ENCODE peak calls at places on chromosome 4, in seven cellular contexts. C, A, Y, M, P, X and E are unnamed samples.

GRCh38 chr4:175661437-175661836 is 150.6 kb downstream of the GPM6A start:
- DNase-seq in C (no peak), P (no peak), Y (no peak), M (no peak), X (no peak), A (no peak), E (no peak)

GRCh38 chr4:162461952-162462351 is 298.2 kb upstream of the FSTL5 start:
- DNase-seq in X (no peak), C (peak; percentile 7), M (no peak), Y (peak; percentile 11), P (no peak), A (no peak), E (no peak)

GRCh38 chr4:1172971-1173757 is 781 bp upstream of the SPON2 start:
- DNase-seq in P (no peak), M (no peak), Y (peak; percentile 98), A (peak; percentile 78), C (no peak), X (no peak), E (peak; percentile 59)

GRCh38 chr4:156790866-156791265 is 180.7 kb downstream of the PDGFC start:
- DNase-seq in X (no peak), C (peak; percentile 42), A (peak; percentile 73), M (peak; percentile 43), Y (peak; percentile 79), P (no peak), E (no peak)

GRCh38 chr4:7844247-7844991 is 95.2 kb downstream of the AFAP1 start:
- DNase-seq in P (peak; percentile 63), Y (peak; percentile 80), M (peak; percentile 54), C (peak; percentile 91), X (peak; percentile 87), A (peak; percentile 99), E (peak; percentile 88)

GRCh38 chr4:73891739-73892405 is 22.7 kb downstream of the CXCL1 start:
- DNase-seq in X (no peak), P (no peak), C (no peak), A (peak; percentile 92), Y (peak; percentile 79), M (no peak), E (no peak)

GRCh38 chr4:143335979-143336827 is 473 bp upstream of the GAB1 start:
- DNase-seq in M (peak; percentile 94), C (peak; percentile 98), X (peak; percentile 79), A (peak; percentile 90), Y (peak; percentile 93), P (peak; percentile 90), E (peak; percentile 95)

GRCh38 chr4:155999743-156000142 is 46.1 kb upstream of the CTSO start:
- DNase-seq in C (peak; percentile 82), M (peak; percentile 44), P (peak; percentile 56), X (no peak), Y (peak; percentile 3), A (no peak), E (peak; percentile 83)

GRCh38 chr4:73244941-73245601 is 13.5 kb downstream of the ANKRD17 start:
- DNase-seq in M (no peak), A (no peak), X (no peak), Y (no peak), C (peak; percentile 24), P (no peak), E (no peak)

GRCh38 chr4:7665321-7665720 is 230.6 kb upstream of the PSAPL1 start:
- DNase-seq in M (no peak), P (no peak), Y (no peak), A (no peak), C (no peak), X (no peak), E (no peak)

GRCh38 chr4:31964691-31965090 is 1244.5 kb downstream of the PCDH7 start:
- DNase-seq in M (no peak), X (no peak), C (no peak), Y (no peak), A (no peak), P (no peak), E (no peak)

GRCh38 chr4:85644061-85644460 is 169.1 kb downstream of the ARHGAP24 start:
- DNase-seq in C (no peak), Y (no peak), P (no peak), M (no peak), A (no peak), X (no peak), E (no peak)

GRCh38 chr4:85642356-85643100 is 167.6 kb downstream of the ARHGAP24 start:
- DNase-seq in P (no peak), A (no peak), Y (no peak), C (no peak), X (no peak), M (no peak), E (no peak)

GRCh38 chr4:85637778-85638177 is 162.8 kb downstream of the ARHGAP24 start:
- DNase-seq in A (no peak), X (no peak), M (no peak), C (no peak), P (no peak), Y (no peak), E (no peak)

DNA sequence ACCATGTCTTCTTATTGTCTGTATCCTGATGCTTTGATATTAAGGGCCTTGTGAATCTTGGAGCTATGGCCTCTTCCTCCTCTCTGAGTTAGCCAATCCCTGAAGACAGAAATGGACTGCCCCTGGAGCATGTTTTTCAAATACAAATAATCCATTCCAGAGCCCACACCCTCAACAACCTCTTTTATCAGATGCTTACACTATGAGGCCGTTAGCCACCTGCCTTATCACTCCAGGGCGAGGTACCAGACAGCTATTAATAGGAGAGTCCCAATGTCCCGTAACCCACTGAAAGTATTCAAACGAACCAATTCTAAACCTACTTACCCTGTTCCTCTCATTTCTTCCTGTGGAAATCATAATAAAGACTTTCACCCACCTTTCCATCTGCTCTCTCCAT is 165.0 kb downstream of the ARHGAP24 start:
- DNase-seq in C (no peak), M (no peak), Y (no peak), X (no peak), P (no peak), A (no peak), E (no peak)
- H3K23ac ChIP-seq in C (no peak overlapping the region), M (no peak overlapping the region), Y (no peak overlapping the region), X (no peak overlapping the region), P (no peak overlapping the region), A (no peak overlapping the region), E (no peak overlapping the region)

GRCh38 chr4:64144994-64145393 is 264.3 kb downstream of the TECRL start:
- DNase-seq in P (no peak), C (no peak), X (no peak), A (no peak), M (no peak), Y (no peak), E (no peak)

DNA sequence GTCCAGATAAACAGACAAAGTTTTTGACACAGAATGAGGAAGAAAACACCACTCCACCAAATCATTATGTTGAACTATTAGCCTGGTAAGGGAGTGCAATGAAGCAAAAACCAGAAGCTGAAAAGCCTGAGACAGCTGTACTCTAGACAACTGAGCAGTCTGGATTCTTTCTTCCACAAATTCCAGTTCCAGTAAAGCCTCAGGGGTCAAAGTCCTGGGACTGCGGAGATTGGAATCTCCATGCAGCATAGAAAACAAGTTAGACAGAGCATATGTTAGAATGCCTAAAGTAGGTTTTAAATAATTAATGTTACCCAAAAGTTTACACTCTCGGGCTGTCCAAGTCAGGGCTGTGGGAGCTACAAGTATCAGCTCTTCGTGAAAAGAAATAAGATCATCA is 263.2 kb downstream of the TECRL start:
- DNase-seq in M (no peak), A (no peak), Y (peak; percentile 10), X (peak; percentile 35), C (no peak), P (no peak), E (no peak)
- H3K23ac ChIP-seq in M (no peak overlapping the region), A (no peak overlapping the region), Y (no peak overlapping the region), X (no peak overlapping the region), C (no peak overlapping the region), P (no peak overlapping the region), E (no peak overlapping the region)

GRCh38 chr4:2320746-2321145 is 58.8 kb upstream of the MXD4 start:
- DNase-seq in C (no peak), A (no peak), M (no peak), Y (no peak), X (no peak), P (no peak), E (no peak)

GRCh38 chr4:2321279-2322196 is 59.6 kb upstream of the MXD4 start:
- DNase-seq in C (no peak), M (no peak), Y (no peak), X (no peak), A (no peak), P (no peak), E (no peak)

GRCh38 chr4:2320152-2320551 is 58.2 kb upstream of the MXD4 start:
- DNase-seq in P (no peak), X (no peak), A (no peak), C (no peak), Y (no peak), M (no peak), E (no peak)

GRCh38 chr4:2318476-2318875 is 56.6 kb upstream of the MXD4 start:
- DNase-seq in A (no peak), M (no peak), X (no peak), P (no peak), C (no peak), Y (no peak), E (no peak)

DNA sequence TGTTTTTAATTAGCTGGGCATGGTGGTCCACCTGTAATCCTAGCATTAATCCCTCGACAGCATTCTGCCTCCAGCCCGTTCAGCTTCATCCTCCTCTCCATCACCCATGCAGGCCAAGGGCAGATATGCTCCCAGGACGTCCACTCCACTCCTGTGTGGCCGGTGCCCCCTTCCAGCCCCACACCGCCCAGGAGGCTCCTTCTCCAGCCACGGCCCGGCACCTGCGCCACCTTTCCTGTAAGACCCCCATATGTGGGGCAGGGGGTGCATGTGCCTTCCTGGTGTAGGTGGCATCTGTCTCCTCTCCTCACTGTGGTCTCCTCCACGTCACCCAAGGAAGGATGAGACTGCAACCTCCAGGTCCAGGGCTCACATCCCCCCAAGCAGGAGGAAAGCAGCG is 57.0 kb upstream of the MXD4 start:
- DNase-seq in Y (no peak), X (no peak), M (no peak), C (no peak), P (no peak), A (no peak), E (no peak)
- H3K23ac ChIP-seq in Y (no peak overlapping the region), X (no peak overlapping the region), M (peak overlapping the region; percentile 58), C (no peak overlapping the region), P (no peak overlapping the region), A (no peak overlapping the region), E (no peak overlapping the region)

GRCh38 chr4:38695844-38696243 is 31.8 kb downstream of the KLF3 start:
- DNase-seq in Y (no peak), A (no peak), M (no peak), P (no peak), X (no peak), C (no peak), E (no peak)
- H3K23ac ChIP-seq in Y (no peak overlapping the region), A (no peak overlapping the region), M (no peak overlapping the region), P (no peak overlapping the region), X (no peak overlapping the region), C (no peak overlapping the region), E (no peak overlapping the region)

DNA sequence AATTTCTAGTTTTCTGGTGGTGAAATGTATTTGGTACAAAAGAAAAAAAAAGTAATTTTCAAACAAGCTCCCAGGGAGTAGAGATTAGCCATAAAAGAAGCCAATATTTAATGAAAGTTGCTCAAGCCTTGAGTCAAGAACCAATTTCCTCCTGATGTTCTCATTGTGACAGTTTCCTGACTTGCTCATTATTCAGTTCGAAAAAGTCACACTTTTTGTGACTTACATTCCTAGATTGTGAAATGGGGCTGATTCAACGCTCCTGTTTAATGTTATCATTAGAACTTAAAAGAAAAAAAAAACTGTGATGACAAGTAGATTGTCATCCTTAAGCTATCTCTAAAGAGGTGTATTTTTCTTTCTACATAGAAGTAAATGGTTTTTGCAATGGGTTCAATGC is 122.6 kb upstream of the BMPR1B start:
- DNase-seq in A (peak; percentile 53), M (no peak), C (peak; percentile 22), P (no peak), X (no peak), Y (peak; percentile 71), E (no peak)
- H3K23ac ChIP-seq in A (no peak overlapping the region), M (no peak overlapping the region), C (no peak overlapping the region), P (no peak overlapping the region), X (no peak overlapping the region), Y (no peak overlapping the region), E (no peak overlapping the region)

GRCh38 chr4:170374770-170375169 is 285.0 kb upstream of the AADAT start:
- DNase-seq in A (no peak), M (no peak), C (peak; percentile 81), X (peak; percentile 33), Y (peak; percentile 27), P (peak; percentile 33), E (peak; percentile 73)
- H3K23ac ChIP-seq in A (no peak overlapping the region), M (no peak overlapping the region), C (no peak overlapping the region), X (no peak overlapping the region), Y (no peak overlapping the region), P (no peak overlapping the region), E (no peak overlapping the region)